ENCODE peak calls at places on chromosomes 1 and 21, in ten cellular contexts. One of them, this sample, is unnamed.

GRCh38 chr1:156083800-156084790 is 1.8 kb upstream of the MEX3A start:
- DNase-seq in tibial artery: no peak
- DNase-seq in lower lobe of right lung: no peak
- DNase-seq in thoracic aorta: no peak
- DNase-seq in OCI-LY7: no peak
- DNase-seq in stomach: no peak
- DNase-seq in BE2C: no peak
- DNase-seq in uterus: no peak
- DNase-seq in hepatocyte: no peak
- DNase-seq in upper lobe of right lung: no peak
- DNase-seq in this sample: no peak

GRCh38 chr1:173708787-173709186 is 6.0 kb upstream of the KLHL20 start:
- DNase-seq in tibial artery: no peak
- DNase-seq in lower lobe of right lung: no peak
- DNase-seq in thoracic aorta: no peak
- DNase-seq in OCI-LY7: no peak
- DNase-seq in stomach: no peak
- DNase-seq in BE2C: no peak
- DNase-seq in uterus: no peak
- DNase-seq in hepatocyte: no peak
- DNase-seq in upper lobe of right lung: no peak
- DNase-seq in this sample: no peak

GRCh38 chr1:43854473-43854872 is 79.1 kb upstream of the ARTN start:
- DNase-seq in tibial artery: no peak
- DNase-seq in lower lobe of right lung: no peak
- DNase-seq in thoracic aorta: no peak
- DNase-seq in OCI-LY7: no peak
- DNase-seq in stomach: no peak
- DNase-seq in BE2C: no peak
- DNase-seq in uterus: no peak
- DNase-seq in hepatocyte: no peak
- DNase-seq in upper lobe of right lung: no peak
- DNase-seq in this sample: no peak

GRCh38 chr1:23928789-23929188 is 15.6 kb upstream of the CNR2 start:
- DNase-seq in tibial artery: no peak
- DNase-seq in lower lobe of right lung: no peak
- DNase-seq in thoracic aorta: no peak
- DNase-seq in OCI-LY7: no peak
- DNase-seq in stomach: peak; percentile 1
- DNase-seq in BE2C: no peak
- DNase-seq in uterus: no peak
- DNase-seq in hepatocyte: no peak
- DNase-seq in upper lobe of right lung: no peak
- DNase-seq in this sample: no peak

GRCh38 chr1:201559679-201560162 is 20.8 kb downstream of the NAV1 start:
- DNase-seq in tibial artery: peak; percentile 73
- DNase-seq in lower lobe of right lung: peak; percentile 85
- DNase-seq in thoracic aorta: no peak
- DNase-seq in OCI-LY7: peak; percentile 76
- DNase-seq in stomach: peak; percentile 81
- DNase-seq in BE2C: peak; percentile 84
- DNase-seq in uterus: peak; percentile 83
- DNase-seq in hepatocyte: peak; percentile 88
- DNase-seq in upper lobe of right lung: peak; percentile 87
- DNase-seq in this sample: peak; percentile 79

GRCh38 chr1:211323156-211324063 is 3.2 kb upstream of the TRAF5 start:
- DNase-seq in tibial artery: peak; percentile 57
- DNase-seq in lower lobe of right lung: no peak
- DNase-seq in thoracic aorta: peak; percentile 33
- DNase-seq in OCI-LY7: peak; percentile 79
- DNase-seq in stomach: peak; percentile 70
- DNase-seq in BE2C: peak; percentile 72
- DNase-seq in uterus: no peak
- DNase-seq in hepatocyte: peak; percentile 81
- DNase-seq in upper lobe of right lung: no peak
- DNase-seq in this sample: no peak

GRCh38 chr1:198657550-198658064 is 18.8 kb downstream of the PTPRC start:
- DNase-seq in tibial artery: no peak
- DNase-seq in lower lobe of right lung: no peak
- DNase-seq in thoracic aorta: no peak
- DNase-seq in OCI-LY7: peak; percentile 73
- DNase-seq in stomach: no peak
- DNase-seq in BE2C: no peak
- DNase-seq in uterus: no peak
- DNase-seq in hepatocyte: peak; percentile 59
- DNase-seq in upper lobe of right lung: no peak
- DNase-seq in this sample: no peak

GRCh38 chr1:30275926-30276736 is 447.3 kb downstream of the MATN1 start:
- DNase-seq in tibial artery: no peak
- DNase-seq in lower lobe of right lung: no peak
- DNase-seq in thoracic aorta: no peak
- DNase-seq in OCI-LY7: no peak
- DNase-seq in stomach: no peak
- DNase-seq in BE2C: no peak
- DNase-seq in uterus: no peak
- DNase-seq in hepatocyte: no peak
- DNase-seq in upper lobe of right lung: no peak
- DNase-seq in this sample: peak; percentile 18

GRCh38 chr1:103953386-103953785 is 203.7 kb downstream of the AMY1C start:
- DNase-seq in tibial artery: no peak
- DNase-seq in lower lobe of right lung: no peak
- DNase-seq in thoracic aorta: no peak
- DNase-seq in OCI-LY7: no peak
- DNase-seq in stomach: no peak
- DNase-seq in BE2C: no peak
- DNase-seq in uterus: no peak
- DNase-seq in hepatocyte: no peak
- DNase-seq in upper lobe of right lung: no peak
- DNase-seq in this sample: no peak

GRCh38 chr21:35023396-35024070 is 25.6 kb downstream of the RUNX1 start:
- DNase-seq in tibial artery: no peak
- DNase-seq in lower lobe of right lung: no peak
- DNase-seq in thoracic aorta: no peak
- DNase-seq in OCI-LY7: no peak
- DNase-seq in stomach: no peak
- DNase-seq in BE2C: no peak
- DNase-seq in uterus: no peak
- DNase-seq in hepatocyte: peak; percentile 28
- DNase-seq in upper lobe of right lung: no peak
- DNase-seq in this sample: no peak

GRCh38 chr21:35024475-35024874 is 24.6 kb downstream of the RUNX1 start:
- DNase-seq in tibial artery: no peak
- DNase-seq in lower lobe of right lung: no peak
- DNase-seq in thoracic aorta: no peak
- DNase-seq in OCI-LY7: no peak
- DNase-seq in stomach: no peak
- DNase-seq in BE2C: no peak
- DNase-seq in uterus: no peak
- DNase-seq in hepatocyte: no peak
- DNase-seq in upper lobe of right lung: no peak
- DNase-seq in this sample: no peak

GRCh38 chr21:35025206-35026152 is 23.6 kb downstream of the RUNX1 start:
- DNase-seq in tibial artery: no peak
- DNase-seq in lower lobe of right lung: no peak
- DNase-seq in thoracic aorta: no peak
- DNase-seq in OCI-LY7: no peak
- DNase-seq in stomach: no peak
- DNase-seq in BE2C: no peak
- DNase-seq in uterus: no peak
- DNase-seq in hepatocyte: no peak
- DNase-seq in upper lobe of right lung: no peak
- DNase-seq in this sample: no peak

GRCh38 chr21:35026153-35026499 is 23.0 kb downstream of the RUNX1 start:
- DNase-seq in tibial artery: no peak
- DNase-seq in lower lobe of right lung: no peak
- DNase-seq in thoracic aorta: no peak
- DNase-seq in OCI-LY7: no peak
- DNase-seq in stomach: no peak
- DNase-seq in BE2C: no peak
- DNase-seq in uterus: no peak
- DNase-seq in hepatocyte: no peak
- DNase-seq in upper lobe of right lung: no peak
- DNase-seq in this sample: no peak

DNA sequence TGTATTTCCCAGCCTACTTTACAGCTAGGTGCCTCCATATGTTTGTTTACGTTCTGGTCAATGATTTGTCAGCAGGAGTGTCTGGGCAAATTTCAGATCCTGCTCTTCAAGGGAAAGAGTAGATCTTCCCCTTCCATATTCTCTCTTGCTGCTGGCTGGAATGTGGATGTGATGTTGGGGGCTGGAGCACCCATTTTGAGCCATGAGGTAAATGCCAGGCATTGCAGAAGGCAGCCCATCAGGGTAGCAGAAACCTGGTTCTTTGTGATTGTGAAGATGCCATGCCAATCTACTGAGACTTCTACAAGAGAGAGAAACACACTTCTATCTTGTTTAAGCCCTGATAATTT is 25.1 kb downstream of the RUNX1 start:
- DNase-seq in tibial artery: no peak
- DNase-seq in lower lobe of right lung: no peak
- DNase-seq in thoracic aorta: no peak
- DNase-seq in OCI-LY7: no peak
- DNase-seq in stomach: no peak
- DNase-seq in BE2C: no peak
- DNase-seq in uterus: no peak
- DNase-seq in hepatocyte: no peak
- DNase-seq in upper lobe of right lung: no peak
- DNase-seq in this sample: no peak
- H3K4me1 ChIP-seq in tibial artery: no peaks in the 10 kb centered on the region
- H3K4me1 ChIP-seq in lower lobe of right lung: peaks cover 38% of the 10 kb centered on the region
- H3K4me1 ChIP-seq in thoracic aorta: no peaks in the 10 kb centered on the region
- H3K4me1 ChIP-seq in OCI-LY7: peaks cover 80% of the 10 kb centered on the region
- H3K4me1 ChIP-seq in stomach: peaks cover 17% of the 10 kb centered on the region
- H3K4me1 ChIP-seq in BE2C: no peaks in the 10 kb centered on the region
- H3K4me1 ChIP-seq in uterus: no peaks in the 10 kb centered on the region
- H3K4me1 ChIP-seq in hepatocyte: peaks cover 28% of the 10 kb centered on the region
- H3K4me1 ChIP-seq in upper lobe of right lung: peaks cover 14% of the 10 kb centered on the region
- H3K4me1 ChIP-seq in this sample: peaks cover 4% of the 10 kb centered on the region

DNA sequence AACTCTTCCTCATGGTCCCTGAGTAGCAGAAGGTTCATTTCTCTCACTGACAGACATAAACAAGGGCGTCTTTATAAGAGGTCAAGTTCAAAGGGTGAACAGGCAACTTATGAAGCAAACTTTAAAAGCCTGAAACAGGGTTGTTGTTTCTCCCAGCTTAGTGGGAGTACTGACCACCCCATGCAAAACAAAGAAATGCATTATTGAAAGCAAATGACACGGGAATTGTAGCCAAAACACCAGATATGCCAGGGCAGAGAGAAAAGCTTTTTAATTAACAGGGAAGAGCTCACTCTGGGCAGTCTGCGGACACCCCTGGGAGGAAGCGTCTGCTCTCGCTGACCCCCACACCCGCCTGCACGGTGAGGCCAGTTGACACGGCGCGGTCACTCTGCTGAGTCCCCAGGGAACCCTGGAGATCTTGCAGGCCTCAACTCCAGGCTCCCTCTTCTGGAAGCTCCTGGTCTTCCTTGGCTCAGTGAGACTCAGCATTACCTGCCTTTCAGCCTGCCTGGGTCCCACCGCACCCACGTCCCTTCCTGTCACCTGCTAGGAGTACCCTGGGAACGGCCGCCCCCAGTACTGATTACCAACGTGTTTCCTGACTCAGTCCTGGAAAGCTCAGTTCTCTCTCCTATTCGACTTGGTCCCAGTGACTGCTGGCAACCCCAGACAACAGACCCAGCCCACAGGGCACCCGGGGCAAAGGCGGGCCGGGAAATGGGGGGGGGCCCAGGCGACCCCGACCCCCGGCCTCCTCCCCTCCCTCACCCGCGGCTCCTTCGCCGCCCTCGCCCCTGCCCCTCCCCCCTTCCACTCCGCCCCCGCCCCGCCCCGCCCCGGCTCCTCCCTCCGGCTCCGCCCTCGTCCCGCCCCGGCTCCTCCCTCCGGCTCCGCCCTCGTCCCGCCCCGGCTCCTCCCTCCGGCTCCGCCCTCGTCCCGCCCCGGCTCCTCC is 972 bp downstream of the CFAP410 start:
- DNase-seq in tibial artery: peak; percentile 71
- DNase-seq in lower lobe of right lung: peak; percentile 76
- DNase-seq in thoracic aorta: peak; percentile 50
- DNase-seq in OCI-LY7: peak; percentile 47
- DNase-seq in stomach: peak; percentile 66
- DNase-seq in BE2C: peak; percentile 69
- DNase-seq in uterus: peak; percentile 74
- DNase-seq in hepatocyte: peak; percentile 86
- DNase-seq in upper lobe of right lung: peak; percentile 80
- DNase-seq in this sample: peak; percentile 84
- TF ChIP-seq CTCF in tibial artery: peak; percentile 43
- TF ChIP-seq CTCF in lower lobe of right lung: peak; percentile 25
- TF ChIP-seq CTCF in thoracic aorta: no peak
- TF ChIP-seq CTCF in OCI-LY7: peak; percentile 24
- TF ChIP-seq CTCF in stomach: no peak
- TF ChIP-seq CTCF in BE2C: peak; percentile 56
- TF ChIP-seq CTCF in uterus: peak; percentile 28
- TF ChIP-seq CTCF in hepatocyte: peak; percentile 45
- TF ChIP-seq CTCF in upper lobe of right lung: peak; percentile 32
- TF ChIP-seq CTCF in this sample: peak; percentile 46

GRCh38 chr1:54956726-54957125 is 23.7 kb upstream of the TMEM61 start:
- DNase-seq in tibial artery: no peak
- DNase-seq in lower lobe of right lung: no peak
- DNase-seq in thoracic aorta: no peak
- DNase-seq in OCI-LY7: no peak
- DNase-seq in stomach: no peak
- DNase-seq in BE2C: no peak
- DNase-seq in uterus: no peak
- DNase-seq in hepatocyte: no peak
- DNase-seq in upper lobe of right lung: no peak
- DNase-seq in this sample: no peak
- H3K9me3 ChIP-seq in tibial artery: no peaks in the 10 kb centered on the region
- H3K9me3 ChIP-seq in lower lobe of right lung: peaks cover 9% of the 10 kb centered on the region
- H3K9me3 ChIP-seq in thoracic aorta: peaks cover 6% of the 10 kb centered on the region
- H3K9me3 ChIP-seq in OCI-LY7: peaks cover 13% of the 10 kb centered on the region
- H3K9me3 ChIP-seq in stomach: no peaks in the 10 kb centered on the region
- H3K9me3 ChIP-seq in BE2C: no peaks in the 10 kb centered on the region
- H3K9me3 ChIP-seq in uterus: no peaks in the 10 kb centered on the region
- H3K9me3 ChIP-seq in hepatocyte: no peaks in the 10 kb centered on the region
- H3K9me3 ChIP-seq in upper lobe of right lung: no peaks in the 10 kb centered on the region
- H3K9me3 ChIP-seq in this sample: no peaks in the 10 kb centered on the region

DNA sequence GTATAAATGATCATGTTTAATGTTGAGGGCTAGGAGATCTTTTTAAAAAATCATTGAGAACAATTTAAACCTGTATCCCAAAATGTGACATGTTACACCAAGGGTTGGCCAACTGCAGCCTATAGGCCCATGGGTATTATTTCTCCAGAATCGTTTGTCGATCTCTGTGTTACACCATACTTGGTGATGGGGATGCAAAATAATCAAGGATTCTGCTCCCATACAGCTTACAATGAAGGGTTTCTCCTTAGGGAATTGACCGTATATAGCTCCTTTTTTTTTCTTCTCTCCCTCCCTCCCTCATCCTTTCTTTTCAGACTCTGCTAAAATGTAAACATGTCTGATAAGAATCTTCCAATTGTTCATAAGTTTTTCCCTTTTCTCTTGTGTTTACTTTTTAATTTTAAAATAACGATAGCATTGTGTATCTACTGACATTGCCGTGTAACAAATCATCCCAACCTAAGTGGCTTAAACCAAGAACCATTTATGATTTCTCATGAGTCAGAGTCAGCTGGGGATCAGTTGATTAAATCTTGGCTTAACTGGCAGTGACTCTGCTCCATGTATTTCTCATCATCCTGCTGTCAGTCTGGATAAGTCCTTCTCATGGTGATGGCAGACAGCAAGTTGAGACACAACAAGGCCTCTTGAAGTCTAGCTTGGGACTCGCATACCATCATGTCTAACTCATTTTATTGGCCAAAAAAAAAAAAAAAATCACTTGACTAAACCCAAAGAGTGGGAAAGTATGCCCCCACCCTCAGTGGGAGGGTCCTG is 48.0 kb downstream of the MARK1 start:
- DNase-seq in tibial artery: no peak
- DNase-seq in lower lobe of right lung: no peak
- DNase-seq in thoracic aorta: no peak
- DNase-seq in OCI-LY7: no peak
- DNase-seq in stomach: no peak
- DNase-seq in BE2C: no peak
- DNase-seq in uterus: no peak
- DNase-seq in hepatocyte: no peak
- DNase-seq in upper lobe of right lung: no peak
- DNase-seq in this sample: no peak
- H3K4me1 ChIP-seq in tibial artery: no peaks in the 10 kb centered on the region
- H3K4me1 ChIP-seq in lower lobe of right lung: no peaks in the 10 kb centered on the region
- H3K4me1 ChIP-seq in thoracic aorta: no peaks in the 10 kb centered on the region
- H3K4me1 ChIP-seq in OCI-LY7: no peaks in the 10 kb centered on the region
- H3K4me1 ChIP-seq in stomach: no peaks in the 10 kb centered on the region
- H3K4me1 ChIP-seq in BE2C: no peaks in the 10 kb centered on the region
- H3K4me1 ChIP-seq in uterus: no peaks in the 10 kb centered on the region
- H3K4me1 ChIP-seq in hepatocyte: no peaks in the 10 kb centered on the region
- H3K4me1 ChIP-seq in upper lobe of right lung: no peaks in the 10 kb centered on the region
- H3K4me1 ChIP-seq in this sample: no peaks in the 10 kb centered on the region